ENCODE peak calls at places on chromosomes 11 and 22, in five cellular contexts. N is H1, J is K562, W is GM12878, Z is HepG2. Y is an unnamed sample.

GRCh38 chr11:17673951-17674350 is 45.4 kb upstream of the MYOD1 start:
- DNase-seq in N (no peak), J (no peak), W (no peak), Z (no peak), Y (no peak)

GRCh38 chr11:1128333-1129142 is 29.2 kb upstream of the MUC5AC start:
- DNase-seq in N (no peak), J (no peak), W (no peak), Z (no peak), Y (peak)

GRCh38 chr11:104432981-104433380 is 269.0 kb upstream of the PDGFD start:
- DNase-seq in N (no peak), J (no peak), W (no peak), Z (no peak), Y (peak)

GRCh38 chr22:50192056-50192824 is 6.5 kb downstream of the TRABD start:
- DNase-seq in N (no peak), J (no peak), W (no peak), Z (no peak), Y (no peak)

GRCh38 chr22:39244496-39245129 is at the start of gene PDGFB:
- DNase-seq in N (no peak), J (peak), W (no peak), Z (no peak), Y (no peak)

GRCh38 chr11:12150831-12151382 is 40.5 kb downstream of the MICAL2 start:
- DNase-seq in N (no peak), J (no peak), W (no peak), Z (no peak), Y (no peak)

GRCh38 chr22:38148252-38148651 is 33.4 kb downstream of the PLA2G6 start:
- DNase-seq in N (no peak), J (no peak), W (no peak), Z (no peak), Y (no peak)

GRCh38 chr22:19527861-19528417 is 3.7 kb upstream of the CLDN5 start:
- DNase-seq in N (no peak), J (peak), W (no peak), Z (no peak), Y (no peak)

GRCh38 chr11:112526699-112527410 is 266.2 kb upstream of the PLET1 start:
- DNase-seq in N (no peak), J (no peak), W (no peak), Z (no peak), Y (no peak)

GRCh38 chr11:28961726-28962125 is 853.5 kb downstream of the METTL15 start:
- DNase-seq in N (no peak), J (no peak), W (no peak), Z (no peak), Y (no peak)

GRCh38 chr11:61690706-61691377 is 10.7 kb downstream of the DAGLA start:
- DNase-seq in N (no peak), J (no peak), W (no peak), Z (no peak), Y (no peak)

GRCh38 chr11:17179972-17180371 is 27.8 kb downstream of the PIK3C2A start:
- DNase-seq in N (no peak), J (no peak), W (no peak), Z (no peak), Y (no peak)

GRCh38 chr22:48567213-48567975 is 1260.3 kb downstream of the BRD1 start:
- DNase-seq in N (no peak), J (no peak), W (no peak), Z (no peak), Y (peak)

GRCh38 chr22:49862408-49862776 is 8.7 kb downstream of the ZBED4 start:
- DNase-seq in N (no peak), J (no peak), W (no peak), Z (no peak), Y (no peak)

GRCh38 chr11:64165482-64165841 is 451 bp downstream of the MACROD1 start:
- DNase-seq in N (no peak), J (no peak), W (no peak), Z (no peak), Y (no peak)

DNA sequence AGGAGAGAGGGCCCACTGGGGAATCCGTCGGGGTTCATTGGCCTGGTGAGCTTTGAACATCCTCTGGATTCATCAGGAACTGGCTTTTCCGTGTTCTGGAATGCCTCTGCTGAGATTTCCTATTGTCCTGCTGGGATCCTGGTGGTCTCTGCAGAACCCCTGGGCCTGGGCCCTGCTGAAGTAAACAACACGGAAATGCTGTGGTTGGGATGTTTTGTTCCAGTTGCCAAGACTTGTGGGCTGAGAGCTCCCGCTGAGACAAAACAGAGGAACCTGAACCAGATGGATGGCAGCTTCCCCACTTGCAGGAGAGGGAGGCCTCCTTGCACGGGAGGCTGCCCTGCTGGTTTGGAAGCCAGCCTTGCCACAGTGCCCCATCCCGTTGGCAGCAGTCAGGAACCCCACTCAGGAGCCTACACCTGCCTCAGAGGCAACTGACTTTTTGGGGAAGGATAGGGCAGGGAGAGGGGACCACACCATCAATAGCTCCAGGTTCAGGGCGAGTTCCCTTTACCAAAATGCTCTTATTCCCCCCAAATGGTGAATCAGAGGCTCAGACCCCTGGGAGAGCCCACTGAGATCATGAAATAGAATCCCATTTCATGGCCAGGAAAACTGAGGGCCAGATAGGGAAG is 60.7 kb downstream of the LRRC32 start:
- DNase-seq in N (peak), J (no peak), W (no peak), Z (no peak), Y (peak)
- TF ChIP-seq TAF1 in N (no peak), J (no peak), W (no peak), Z (no peak), Y (no peak)

GRCh38 chr22:20839837-20840645 is 18.6 kb downstream of the PI4KA start:
- DNase-seq in N (no peak), J (peak), W (no peak), Z (no peak), Y (no peak)

GRCh38 chr22:20843501-20843900 is 15.1 kb downstream of the PI4KA start:
- DNase-seq in N (no peak), J (peak), W (no peak), Z (no peak), Y (no peak)

GRCh38 chr22:20847318-20847822 is 11.2 kb downstream of the PI4KA start:
- DNase-seq in N (no peak), J (no peak), W (no peak), Z (no peak), Y (no peak)

GRCh38 chr22:20844055-20845037 is 14.3 kb downstream of the PI4KA start:
- DNase-seq in N (no peak), J (peak), W (no peak), Z (no peak), Y (no peak)
- TF ChIP-seq YY1 in N (no peak), J (no peak), W (no peak), Z (no peak), Y (no peak)

GRCh38 chr11:19394525-19395016 is 153.8 kb upstream of the E2F8 start:
- DNase-seq in N (no peak), J (no peak), W (peak), Z (no peak), Y (no peak)

GRCh38 chr11:19392321-19392720 is 151.6 kb upstream of the E2F8 start:
- DNase-seq in N (no peak), J (no peak), W (no peak), Z (no peak), Y (no peak)

GRCh38 chr11:19395050-19395449 is 154.3 kb upstream of the E2F8 start:
- DNase-seq in N (no peak), J (no peak), W (no peak), Z (no peak), Y (no peak)

GRCh38 chr11:19393119-19393518 is 152.4 kb upstream of the E2F8 start:
- DNase-seq in N (no peak), J (no peak), W (no peak), Z (no peak), Y (no peak)

DNA sequence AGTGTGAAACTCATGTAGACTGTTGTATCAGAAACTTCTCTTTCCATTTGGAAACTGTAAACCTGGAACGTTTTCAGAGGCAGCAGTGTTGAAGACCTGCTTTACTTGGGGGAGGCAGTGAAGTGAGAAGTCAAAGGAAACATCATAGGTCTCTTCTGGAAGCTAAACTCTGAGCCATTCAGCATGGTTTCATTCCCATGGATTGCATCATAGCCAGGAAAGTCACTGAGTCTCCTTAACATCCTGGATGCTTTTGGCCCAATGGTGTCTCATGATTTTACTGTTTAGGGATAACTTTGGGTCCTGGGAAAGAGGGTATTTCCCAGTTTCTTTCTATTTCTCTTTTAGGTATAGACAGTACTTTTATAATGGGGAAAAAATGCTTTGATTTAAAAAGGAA is 153.2 kb upstream of the E2F8 start:
- DNase-seq in N (no peak), J (no peak), W (no peak), Z (no peak), Y (no peak)
- TF ChIP-seq TAF1 in N (no peak), J (no peak), W (no peak), Z (no peak), Y (no peak)

GRCh38 chr11:126083829-126084607 is 21.4 kb upstream of the CDON start:
- DNase-seq in N (no peak), J (no peak), W (no peak), Z (no peak), Y (peak)
- TF ChIP-seq YY1 in N (no peak), J (no peak), W (no peak), Z (no peak), Y (no peak)

GRCh38 chr11:34468209-34468841 is 29.6 kb downstream of the CAT start:
- DNase-seq in N (peak), J (peak), W (no peak), Z (peak), Y (peak)
- TF ChIP-seq TAF1 in N (no peak), J (no peak), W (no peak), Z (no peak), Y (no peak)

DNA sequence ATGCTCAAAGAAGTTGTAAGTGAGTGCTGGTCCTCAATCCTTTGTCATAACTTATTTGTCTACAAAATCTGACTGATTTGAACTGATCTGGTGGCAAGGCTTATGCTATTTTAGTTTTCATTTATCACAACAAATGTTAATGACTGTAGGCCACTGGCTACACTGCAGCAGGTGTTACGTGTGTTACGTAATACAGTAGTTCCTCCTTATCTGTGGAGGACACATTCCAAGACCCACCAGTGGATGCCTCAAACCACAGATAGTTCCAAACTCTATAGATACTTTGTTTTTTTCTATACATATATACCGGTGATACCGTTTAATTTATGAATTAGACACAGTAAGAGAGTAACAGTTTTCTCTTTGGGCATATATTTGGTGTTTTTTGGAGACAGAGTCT is 7.0 kb downstream of the MADD start:
- DNase-seq in N (no peak), J (no peak), W (no peak), Z (no peak), Y (no peak)
- TF ChIP-seq YY1 in N (no peak), J (no peak), W (no peak), Z (no peak), Y (no peak)